ENCODE peak calls at places on chromosome 6, in ten cellular contexts. B is left lung; G is foreskin keratinocyte; U is activated CD4-positive, alpha-beta T cell treated with anti-CD3 and anti-CD28 coated beads, Interleukin-2, amount 10 ng/mL, durations not matched to agents 24 days and 14 days; J is breast epithelium; I is activated naive CD4-positive, alpha-beta T cell treated with anti-CD3 and anti-CD28 coated beads for 36 hours; X is AG09309; M is H7; H is heart right ventricle; S is uterus. T is an unnamed sample.

GRCh38 chr6:33696538-33697518 is 14.7 kb downstream of the UQCC2 start:
- DNase-seq in B (no peak), G (no peak), U (peak), J (no peak), I (peak), X (no peak), M (peak), H (peak), S (peak), T (no peak)

GRCh38 chr6:101391772-101392560 is 1.5 kb upstream of the GRIK2 start:
- DNase-seq in B (peak), G (no peak), U (no peak), J (no peak), I (no peak), X (no peak), M (peak), H (no peak), S (no peak), T (no peak)

GRCh38 chr6:42222450-42222849 is 4.8 kb upstream of the MRPS10 start:
- DNase-seq in B (no peak), G (no peak), U (no peak), J (no peak), I (no peak), X (no peak), M (no peak), H (no peak), S (no peak), T (no peak)

GRCh38 chr6:154763650-154764049 is 30.4 kb downstream of the SCAF8 start:
- DNase-seq in B (no peak), G (no peak), U (no peak), J (no peak), I (no peak), X (no peak), M (no peak), H (no peak), S (no peak), T (no peak)

GRCh38 chr6:127515794-127516675 is 3.1 kb downstream of the MTCL3 start:
- DNase-seq in B (peak), G (no peak), U (peak), J (no peak), I (peak), X (no peak), M (peak), H (peak), S (peak), T (no peak)

GRCh38 chr6:32153252-32153834 is 598 bp upstream of the PPT2 start:
- DNase-seq in B (no peak), G (peak), U (no peak), J (no peak), I (no peak), X (no peak), M (peak), H (peak), S (peak), T (peak)

GRCh38 chr6:160387887-160388286 is 39.7 kb downstream of the SLC22A3 start:
- DNase-seq in B (no peak), G (no peak), U (peak), J (no peak), I (no peak), X (no peak), M (no peak), H (no peak), S (peak), T (no peak)

GRCh38 chr6:87151786-87152527 is 3.4 kb upstream of the ZNF292 start:
- DNase-seq in B (peak), G (peak), U (peak), J (peak), I (peak), X (no peak), M (peak), H (peak), S (peak), T (peak)

GRCh38 chr6:162068340-162068739 is 659.2 kb downstream of the PRKN start:
- DNase-seq in B (no peak), G (no peak), U (peak), J (no peak), I (no peak), X (no peak), M (no peak), H (no peak), S (no peak), T (no peak)

GRCh38 chr6:43682724-43683429 is 4.7 kb downstream of the MRPS18A start:
- DNase-seq in B (no peak), G (no peak), U (no peak), J (no peak), I (no peak), X (no peak), M (no peak), H (no peak), S (no peak), T (no peak)

GRCh38 chr6:154187714-154188113 is 148.7 kb downstream of the OPRM1 start:
- DNase-seq in B (no peak), G (no peak), U (no peak), J (no peak), I (no peak), X (no peak), M (no peak), H (no peak), S (no peak), T (no peak)